ENCODE peak calls at places on chromosomes 4 and X, in seven cellular contexts. F is SK-N-SH, C is K562, K is GM12878, E is HCT116, B is HepG2, M is H1. Y is an unnamed sample.

GRCh38 chrX:7109838-7110793 is 37.4 kb upstream of the STS start:
- DNase-seq in C (no peak), B (no peak), K (peak; percentile 68), F (peak; percentile 20), M (no peak), E (no peak), Y (no peak)

GRCh38 chr4:74874785-74875367 is 58.0 kb upstream of the PARM1 start:
- DNase-seq in F (peak; percentile 17), E (peak; percentile 73), C (peak; percentile 46), B (peak; percentile 64), M (no peak), K (peak; percentile 20), Y (peak; percentile 9)

GRCh38 chrX:19479458-19479857 is 35.9 kb downstream of the MAP3K15 start:
- DNase-seq in B (peak; percentile 3), K (no peak), F (no peak), M (no peak), E (no peak), C (no peak), Y (no peak)

GRCh38 chr4:186887211-186887785 is 163.6 kb upstream of the FAT1 start:
- DNase-seq in C (no peak), M (no peak), E (no peak), B (no peak), K (no peak), F (no peak), Y (no peak)

GRCh38 chr4:144562019-144562740 is 83.8 kb upstream of the HHIP start:
- DNase-seq in M (peak; percentile 15), C (no peak), F (no peak), E (no peak), B (no peak), K (no peak), Y (peak; percentile 27)

GRCh38 chrX:104712515-104712914 is 146.5 kb downstream of the IL1RAPL2 start:
- DNase-seq in F (no peak), E (no peak), B (no peak), M (no peak), K (no peak), C (no peak), Y (no peak)

GRCh38 chr4:185931986-185932385 is 120.0 kb upstream of the SORBS2 start:
- DNase-seq in C (no peak), K (no peak), M (no peak), F (no peak), B (no peak), E (no peak), Y (no peak)

GRCh38 chrX:69285881-69286545 is 120.8 kb upstream of the PJA1 start:
- DNase-seq in B (no peak), M (no peak), K (no peak), F (peak; percentile 87), E (peak; percentile 0), C (peak; percentile 68), Y (peak; percentile 14)

GRCh38 chrX:13533726-13534125 is 35.7 kb upstream of the EGFL6 start:
- DNase-seq in M (no peak), B (no peak), E (no peak), F (no peak), C (no peak), K (no peak), Y (no peak)

GRCh38 chrX:1592128-1592862 is 891 bp downstream of the AKAP17A start:
- DNase-seq in C (peak; percentile 51), F (peak; percentile 50), K (no peak), B (peak; percentile 25), E (no peak), M (no peak), Y (no peak)

GRCh38 chr4:53914313-53915016 is 149.9 kb downstream of the CHIC2 start:
- DNase-seq in M (no peak), B (no peak), C (no peak), K (no peak), F (no peak), E (no peak), Y (no peak)

GRCh38 chr4:38677466-38677865 is 13.5 kb downstream of the KLF3 start:
- DNase-seq in E (no peak), F (no peak), C (no peak), B (no peak), K (no peak), M (no peak), Y (no peak)

GRCh38 chrX:148530464-148531077 is 30.2 kb downstream of the AFF2 start:
- DNase-seq in K (no peak), B (no peak), C (no peak), M (no peak), E (no peak), F (no peak), Y (no peak)

GRCh38 chr4:113781439-113782040 is 20.0 kb upstream of the CAMK2D start:
- DNase-seq in F (peak; percentile 33), C (no peak), M (no peak), B (no peak), E (no peak), K (no peak), Y (no peak)

GRCh38 chr4:16717266-16717970 is 181.0 kb downstream of the LDB2 start:
- DNase-seq in E (no peak), M (no peak), K (no peak), B (no peak), C (no peak), F (no peak), Y (no peak)

GRCh38 chr4:16725252-16725651 is 173.2 kb downstream of the LDB2 start:
- DNase-seq in E (no peak), F (no peak), K (no peak), M (no peak), C (no peak), B (no peak), Y (no peak)

GRCh38 chr4:16722386-16722785 is 176.1 kb downstream of the LDB2 start:
- DNase-seq in E (no peak), C (no peak), F (no peak), B (no peak), M (no peak), K (no peak), Y (no peak)

GRCh38 chr4:16727218-16727617 is 171.2 kb downstream of the LDB2 start:
- DNase-seq in M (no peak), K (no peak), C (no peak), B (no peak), E (no peak), F (no peak), Y (no peak)

DNA sequence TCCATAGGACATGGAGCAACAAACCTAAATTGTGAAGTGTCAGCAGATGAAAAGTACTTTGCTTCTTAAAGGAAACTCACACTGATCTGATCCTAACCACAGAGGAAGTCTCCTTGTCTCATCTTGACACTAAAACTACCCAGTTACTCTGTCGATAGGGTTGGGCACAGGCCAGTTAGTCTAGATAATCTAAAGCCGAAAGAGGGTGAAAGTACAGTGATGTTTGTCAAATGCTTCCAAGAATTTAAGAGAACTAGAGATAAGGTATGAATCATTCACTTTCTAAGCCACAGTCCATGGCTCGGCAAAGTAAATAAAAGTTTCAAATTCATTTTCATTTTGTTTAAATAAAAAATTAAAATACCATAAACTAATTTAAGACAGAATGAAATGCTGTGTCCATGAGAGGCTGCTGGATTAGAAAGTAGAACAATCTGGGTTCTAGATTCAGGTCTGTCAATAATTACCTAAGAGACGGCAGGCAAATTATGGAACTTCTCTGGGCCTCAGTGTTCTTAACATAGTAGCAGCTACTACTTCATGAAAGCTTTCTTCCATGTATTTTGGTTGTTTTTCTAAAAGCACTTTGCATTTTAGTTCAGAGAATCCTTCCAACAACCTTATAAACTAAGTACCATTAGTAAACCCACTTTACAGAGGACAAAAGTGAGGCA is 176.7 kb downstream of the LDB2 start:
- DNase-seq in B (peak; percentile 2), M (no peak), F (no peak), C (peak; percentile 14), K (no peak), E (no peak), Y (no peak)
- TF ChIP-seq JUND in B (no peak), M (no peak), F (peak; percentile 81), C (no peak), K (no peak), E (no peak), Y (no peak)

GRCh38 chr4:88009871-88010270 is 2.4 kb downstream of the PKD2 start:
- DNase-seq in C (no peak), E (no peak), B (no peak), M (no peak), F (no peak), K (no peak), Y (no peak)

GRCh38 chr4:88008624-88009235 is 1.3 kb downstream of the PKD2 start:
- DNase-seq in M (no peak), K (no peak), C (no peak), E (no peak), F (peak; percentile 43), B (no peak), Y (no peak)

GRCh38 chr4:88012652-88013051 is 5.2 kb downstream of the PKD2 start:
- DNase-seq in K (no peak), E (no peak), M (no peak), F (no peak), B (no peak), C (no peak), Y (no peak)

GRCh38 chr4:88008133-88008621 is 742 bp downstream of the PKD2 start:
- DNase-seq in B (peak; percentile 26), M (no peak), K (no peak), E (no peak), C (peak; percentile 17), F (peak; percentile 81), Y (peak; percentile 22)

GRCh38 chr4:88010921-88011320 is 3.5 kb downstream of the PKD2 start:
- DNase-seq in B (no peak), F (no peak), E (no peak), C (no peak), M (no peak), K (no peak), Y (no peak)
- TF ChIP-seq JUND in B (no peak), F (no peak), E (no peak), C (no peak), M (no peak), K (no peak), Y (no peak)

GRCh38 chr4:5940470-5941203 is 47.8 kb upstream of the CRMP1 start:
- DNase-seq in B (peak; percentile 24), K (no peak), F (no peak), E (peak; percentile 13), C (peak; percentile 37), M (no peak), Y (no peak)
- TF ChIP-seq JUND in B (no peak), K (no peak), F (no peak), E (no peak), C (no peak), M (no peak), Y (no peak)

GRCh38 chr4:163680390-163681098 is 186.1 kb downstream of the TMA16 start:
- DNase-seq in K (no peak), B (no peak), F (no peak), M (no peak), E (no peak), C (no peak), Y (no peak)

GRCh38 chr4:163679189-163679588 is 184.7 kb downstream of the TMA16 start:
- DNase-seq in B (peak; percentile 21), K (no peak), C (no peak), M (no peak), E (no peak), F (peak; percentile 5), Y (peak; percentile 26)

DNA sequence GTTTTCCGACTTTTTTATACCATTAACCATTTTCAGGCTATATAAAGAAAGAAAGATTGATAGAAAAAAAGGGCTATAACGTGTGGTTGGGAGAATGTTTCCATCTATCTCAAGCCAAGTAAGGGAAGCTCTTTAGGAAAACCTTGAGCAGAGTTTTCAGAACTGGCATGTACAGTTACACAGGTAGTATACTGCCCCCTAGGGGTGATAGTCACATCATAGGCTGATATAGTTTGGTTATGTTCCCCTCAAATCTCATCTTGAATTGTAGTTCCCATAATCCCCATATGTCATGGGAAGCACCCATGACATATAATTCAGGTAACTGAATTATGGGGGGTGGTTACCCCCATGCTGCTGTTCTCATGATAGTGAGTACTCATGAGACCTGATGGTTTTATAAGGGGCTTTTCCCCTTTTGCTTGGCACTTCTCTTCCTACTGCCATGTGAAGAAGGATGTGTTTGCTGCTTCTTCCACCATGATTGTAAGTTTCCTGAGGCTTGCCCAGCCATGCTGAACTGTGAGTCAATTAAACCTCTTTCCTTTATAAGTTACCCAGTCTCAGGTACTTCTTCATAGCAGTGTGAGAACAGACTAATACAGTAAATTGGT is 186.8 kb downstream of the TMA16 start:
- DNase-seq in C (peak; percentile 26), E (peak; percentile 38), M (no peak), K (no peak), F (peak; percentile 48), B (peak; percentile 35), Y (peak; percentile 41)
- TF ChIP-seq JUND in C (no peak), E (no peak), M (no peak), K (no peak), F (no peak), B (no peak), Y (no peak)